ENCODE peak calls at places on chromosomes 13 and 19, in six cellular contexts. Z is prostate gland, K is fibroblast of the aortic adventitia, W is heart right ventricle, J is gastrocnemius medialis, T is GM20000. D is an unnamed sample.

GRCh38 chr13:54705738-54706137 is 1677.1 kb downstream of the OLFM4 start:
- DNase-seq in J (no peak), K (no peak), T (no peak), W (no peak), Z (no peak), D (no peak)

GRCh38 chr19:3692141-3693029 is 7.9 kb downstream of the PIP5K1C start:
- DNase-seq in W (no peak), Z (no peak), K (no peak), J (no peak), T (peak; percentile 71), D (no peak)

GRCh38 chr13:63567031-63567430 is 2151.4 kb upstream of the PCDH20 start:
- DNase-seq in W (no peak), J (no peak), K (no peak), Z (no peak), T (no peak), D (no peak)

GRCh38 chr19:6067975-6068374 is 42.3 kb downstream of the RFX2 start:
- DNase-seq in Z (no peak), T (no peak), W (no peak), J (no peak), K (no peak), D (no peak)

GRCh38 chr13:29494520-29494919 is 101.0 kb downstream of the SLC7A1 start:
- DNase-seq in T (no peak), Z (no peak), K (no peak), W (no peak), J (no peak), D (no peak)

GRCh38 chr13:40536443-40537113 is 129.9 kb downstream of the FOXO1 start:
- DNase-seq in Z (peak; percentile 88), K (no peak), J (peak; percentile 94), W (no peak), T (no peak), D (no peak)

GRCh38 chr19:35782589-35782988 is 7.2 kb downstream of the ARHGAP33 start:
- DNase-seq in Z (no peak), W (no peak), J (no peak), K (no peak), T (no peak), D (no peak)

GRCh38 chr19:23482829-23483228 is 87.6 kb upstream of the ZNF91 start:
- DNase-seq in J (no peak), K (no peak), T (no peak), W (no peak), Z (no peak), D (peak; percentile 18)

GRCh38 chr13:98217597-98217996 is 40.5 kb upstream of the RNF113B start:
- DNase-seq in Z (no peak), K (no peak), J (no peak), W (no peak), T (no peak), D (no peak)

GRCh38 chr19:56765107-56765506 is 75.4 kb downstream of the PEG3 start:
- DNase-seq in Z (peak; percentile 29), J (no peak), W (peak; percentile 68), K (no peak), T (no peak), D (no peak)

GRCh38 chr13:76286178-76286577 is 600.0 kb downstream of the KCTD12 start:
- DNase-seq in T (no peak), J (no peak), W (no peak), K (peak; percentile 90), Z (no peak), D (peak; percentile 25)

GRCh38 chr13:40077396-40078027 is 422.1 kb downstream of the COG6 start:
- DNase-seq in K (no peak), J (no peak), Z (no peak), W (no peak), T (no peak), D (no peak)

GRCh38 chr19:48553676-48554384 is 1.9 kb downstream of the SULT2B1 start:
- DNase-seq in J (no peak), W (no peak), K (peak; percentile 69), T (no peak), Z (peak; percentile 54), D (peak; percentile 86)

GRCh38 chr13:52906122-52906903 is 57.9 kb upstream of the PCDH8 start:
- DNase-seq in W (no peak), T (no peak), J (no peak), Z (no peak), K (no peak), D (no peak)

GRCh38 chr19:42352216-42352892 is 26.9 kb downstream of the MEGF8 start:
- DNase-seq in T (peak; percentile 51), J (no peak), K (no peak), W (no peak), Z (peak; percentile 22), D (peak; percentile 45)

GRCh38 chr19:8311461-8312260 is 3.5 kb upstream of the CD320 start:
- DNase-seq in W (peak; percentile 2), Z (peak; percentile 63), K (no peak), T (no peak), J (peak; percentile 45), D (peak; percentile 0)

GRCh38 chr19:5910638-5910907 is 3.5 kb upstream of the CAPS start:
- DNase-seq in T (no peak), W (no peak), Z (no peak), J (no peak), K (no peak), D (no peak)

GRCh38 chr13:40052954-40053353 is 397.5 kb downstream of the COG6 start:
- DNase-seq in J (no peak), Z (no peak), W (no peak), T (no peak), K (no peak), D (no peak)

GRCh38 chr13:94362411-94362909 is 117.0 kb downstream of the DCT start:
- DNase-seq in J (peak; percentile 30), K (peak; percentile 94), T (peak; percentile 71), Z (peak; percentile 62), W (peak; percentile 67), D (peak; percentile 76)

GRCh38 chr13:91142572-91142971 is 204.9 kb upstream of the MIR17HG start:
- DNase-seq in Z (no peak), W (no peak), J (no peak), K (no peak), T (no peak), D (no peak)

GRCh38 chr19:10648360-10648759 is 5.8 kb upstream of the ILF3 start:
- DNase-seq in T (no peak), W (no peak), K (no peak), J (no peak), Z (no peak), D (no peak)

GRCh38 chr13:60326273-60326672 is 70.7 kb upstream of the TDRD3 start:
- DNase-seq in W (no peak), T (no peak), K (no peak), Z (no peak), J (no peak), D (no peak)

GRCh38 chr19:52492201-52492960 is 35.1 kb upstream of the ZNF808 start:
- DNase-seq in J (no peak), Z (no peak), W (no peak), K (no peak), T (no peak), D (no peak)

GRCh38 chr19:29524201-29524911 is 1.4 kb upstream of the VSTM2B start:
- DNase-seq in T (no peak), J (no peak), W (no peak), K (no peak), Z (no peak), D (no peak)

GRCh38 chr13:86569974-86570373 is 770.8 kb upstream of the SLITRK6 start:
- DNase-seq in Z (no peak), J (no peak), W (no peak), K (no peak), T (no peak), D (no peak)

GRCh38 chr19:38152461-38153379 is 71.3 kb downstream of the DPF1 start:
- DNase-seq in W (peak; percentile 16), T (no peak), J (no peak), K (no peak), Z (no peak), D (no peak)

GRCh38 chr19:24033962-24034342 is 53.0 kb upstream of the ZNF254 start:
- DNase-seq in K (peak; percentile 66), W (peak; percentile 21), J (peak; percentile 28), Z (peak; percentile 32), T (peak; percentile 47), D (peak; percentile 64)

GRCh38 chr13:97028441-97029299 is 34.4 kb upstream of the OXGR1 start:
- DNase-seq in W (peak; percentile 56), K (peak; percentile 62), Z (peak; percentile 39), J (no peak), T (peak; percentile 46), D (peak; percentile 28)

GRCh38 chr13:70311175-70311574 is 202.9 kb upstream of the KLHL1 start:
- DNase-seq in J (no peak), W (no peak), T (no peak), K (no peak), Z (peak; percentile 29), D (no peak)

DNA sequence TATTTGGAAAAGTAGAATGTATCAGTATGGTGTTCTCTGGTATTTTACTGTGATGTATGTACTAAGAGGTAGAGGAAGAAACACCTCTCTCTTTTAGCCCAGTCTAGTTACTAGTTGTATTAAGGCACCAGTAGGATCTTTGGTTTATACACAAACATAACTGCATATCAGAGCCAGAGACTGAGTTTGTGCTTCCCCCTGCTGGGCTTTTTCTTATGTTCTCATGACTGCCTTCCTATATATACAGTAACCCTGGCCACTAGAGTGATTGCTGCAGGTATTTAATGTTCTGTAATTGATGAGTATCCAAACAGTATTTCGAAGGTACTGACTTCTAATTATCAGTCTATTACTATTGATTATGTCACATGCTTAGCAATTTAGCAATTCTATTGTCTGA is 202.5 kb upstream of the KLHL1 start:
- DNase-seq in J (no peak), Z (peak; percentile 40), K (no peak), W (no peak), T (peak; percentile 3), D (no peak)
- TF ChIP-seq CTCF in J (no peak), Z (peak; percentile 50), K (no peak), W (peak; percentile 32), T (no peak), D (no peak)

GRCh38 chr19:39409886-39410619 is 2.4 kb upstream of the PLEKHG2 start:
- DNase-seq in W (peak; percentile 83), T (peak; percentile 83), K (peak; percentile 65), Z (peak; percentile 62), J (peak; percentile 82), D (no peak)
- TF ChIP-seq CTCF in W (no peak), T (no peak), K (peak; percentile 5), Z (no peak), J (no peak), D (peak; percentile 41)

GRCh38 chr19:31545766-31546165 is 196.5 kb upstream of the TSHZ3 start:
- DNase-seq in W (no peak), T (no peak), K (no peak), J (no peak), Z (no peak), D (no peak)

GRCh38 chr19:31553112-31553843 is 204.0 kb upstream of the TSHZ3 start:
- DNase-seq in W (no peak), Z (no peak), T (no peak), J (no peak), K (no peak), D (no peak)

GRCh38 chr19:31546561-31546960 is 197.3 kb upstream of the TSHZ3 start:
- DNase-seq in K (no peak), J (no peak), T (no peak), Z (no peak), W (no peak), D (no peak)

GRCh38 chr19:31553844-31554215 is 204.6 kb upstream of the TSHZ3 start:
- DNase-seq in W (peak; percentile 17), T (no peak), K (no peak), J (no peak), Z (no peak), D (no peak)

GRCh38 chr19:31548941-31549340 is 199.7 kb upstream of the TSHZ3 start:
- DNase-seq in K (peak; percentile 62), Z (no peak), J (no peak), W (no peak), T (no peak), D (peak; percentile 4)
- TF ChIP-seq CTCF in K (peak; percentile 81), Z (peak; percentile 29), J (no peak), W (peak; percentile 59), T (no peak), D (peak; percentile 85)

GRCh38 chr13:19179916-19180315 is 1.7 kb downstream of the TUBA3C start:
- DNase-seq in J (no peak), W (no peak), T (no peak), K (no peak), Z (no peak), D (no peak)
- TF ChIP-seq CTCF in J (no peak), W (no peak), T (no peak), K (no peak), Z (no peak), D (no peak)

D was measured in HFFc6.